ENCODE peak calls at places on chromosomes 16 and 17, in six cellular contexts. One of them, this sample, is unnamed.

GRCh38 chr17:17108681-17109049 is 66.4 kb downstream of the MPRIP start:
- DNase-seq in IMR-90: no peak
- DNase-seq in AG04449: no peak
- DNase-seq in GM23338: peak; percentile 39
- DNase-seq in cardiac fibroblast: peak; percentile 33
- DNase-seq in AG09309: no peak
- DNase-seq in this sample: no peak

GRCh38 chr16:89700649-89701424 is 668 bp downstream of the SPATA2L start:
- DNase-seq in IMR-90: peak; percentile 24
- DNase-seq in AG04449: no peak
- DNase-seq in GM23338: peak; percentile 81
- DNase-seq in cardiac fibroblast: peak; percentile 43
- DNase-seq in AG09309: no peak
- DNase-seq in this sample: peak; percentile 66

GRCh38 chr17:2025622-2026309 is 632 bp upstream of the RTN4RL1 start:
- DNase-seq in IMR-90: peak; percentile 57
- DNase-seq in AG04449: no peak
- DNase-seq in GM23338: peak; percentile 78
- DNase-seq in cardiac fibroblast: peak; percentile 68
- DNase-seq in AG09309: no peak
- DNase-seq in this sample: peak; percentile 78

GRCh38 chr17:34306466-34306865 is 12.8 kb upstream of the CCL8 start:
- DNase-seq in IMR-90: peak; percentile 87
- DNase-seq in AG04449: no peak
- DNase-seq in GM23338: peak; percentile 80
- DNase-seq in cardiac fibroblast: peak; percentile 89
- DNase-seq in AG09309: peak; percentile 59
- DNase-seq in this sample: peak; percentile 3

GRCh38 chr17:78777886-78778285 is 4.2 kb downstream of the CYTH1 start:
- DNase-seq in IMR-90: no peak
- DNase-seq in AG04449: no peak
- DNase-seq in GM23338: no peak
- DNase-seq in cardiac fibroblast: no peak
- DNase-seq in AG09309: no peak
- DNase-seq in this sample: no peak

GRCh38 chr17:40122466-40122943 is 734 bp downstream of the MSL1 start:
- DNase-seq in IMR-90: peak; percentile 47
- DNase-seq in AG04449: no peak
- DNase-seq in GM23338: peak; percentile 68
- DNase-seq in cardiac fibroblast: peak; percentile 61
- DNase-seq in AG09309: no peak
- DNase-seq in this sample: peak; percentile 30

GRCh38 chr17:869067-869466 is 86.9 kb downstream of the MRM3 start:
- DNase-seq in IMR-90: peak; percentile 68
- DNase-seq in AG04449: no peak
- DNase-seq in GM23338: no peak
- DNase-seq in cardiac fibroblast: peak; percentile 62
- DNase-seq in AG09309: peak; percentile 47
- DNase-seq in this sample: no peak

GRCh38 chr16:71626018-71626857 is at the start of gene MARVELD3:
- DNase-seq in IMR-90: no peak
- DNase-seq in AG04449: no peak
- DNase-seq in GM23338: peak; percentile 94
- DNase-seq in cardiac fibroblast: no peak
- DNase-seq in AG09309: no peak
- DNase-seq in this sample: peak; percentile 76

GRCh38 chr16:27973678-27974077 is 89.8 kb downstream of the GSG1L start:
- DNase-seq in IMR-90: no peak
- DNase-seq in AG04449: no peak
- DNase-seq in GM23338: peak; percentile 22
- DNase-seq in cardiac fibroblast: no peak
- DNase-seq in AG09309: no peak
- DNase-seq in this sample: no peak

GRCh38 chr16:12147681-12148479 is 171.3 kb downstream of the SNX29 start:
- DNase-seq in IMR-90: no peak
- DNase-seq in AG04449: no peak
- DNase-seq in GM23338: peak; percentile 82
- DNase-seq in cardiac fibroblast: no peak
- DNase-seq in AG09309: no peak
- DNase-seq in this sample: no peak

GRCh38 chr17:77363821-77364361 is 223.1 kb downstream of the SEC14L1 start:
- DNase-seq in IMR-90: peak; percentile 58
- DNase-seq in AG04449: no peak
- DNase-seq in GM23338: no peak
- DNase-seq in cardiac fibroblast: peak; percentile 50
- DNase-seq in AG09309: no peak
- DNase-seq in this sample: peak; percentile 49

GRCh38 chr16:74601131-74601871 is 5.6 kb downstream of the GLG1 start:
- DNase-seq in IMR-90: no peak
- DNase-seq in AG04449: no peak
- DNase-seq in GM23338: no peak
- DNase-seq in cardiac fibroblast: no peak
- DNase-seq in AG09309: no peak
- DNase-seq in this sample: no peak

GRCh38 chr17:47120521-47121095 is 68.5 kb downstream of the CDC27 start:
- DNase-seq in IMR-90: peak; percentile 77
- DNase-seq in AG04449: no peak
- DNase-seq in GM23338: no peak
- DNase-seq in cardiac fibroblast: no peak
- DNase-seq in AG09309: peak; percentile 41
- DNase-seq in this sample: no peak

GRCh38 chr17:76270770-76271668 is 5.9 kb downstream of the UBALD2 start:
- DNase-seq in IMR-90: no peak
- DNase-seq in AG04449: no peak
- DNase-seq in GM23338: no peak
- DNase-seq in cardiac fibroblast: no peak
- DNase-seq in AG09309: no peak
- DNase-seq in this sample: no peak

GRCh38 chr17:69082696-69083095 is 22.0 kb upstream of the ABCA9 start:
- DNase-seq in IMR-90: no peak
- DNase-seq in AG04449: no peak
- DNase-seq in GM23338: no peak
- DNase-seq in cardiac fibroblast: no peak
- DNase-seq in AG09309: no peak
- DNase-seq in this sample: no peak

GRCh38 chr16:30356401-30357084 is 1.4 kb upstream of the CD2BP2 start:
- DNase-seq in IMR-90: no peak
- DNase-seq in AG04449: no peak
- DNase-seq in GM23338: no peak
- DNase-seq in cardiac fibroblast: no peak
- DNase-seq in AG09309: no peak
- DNase-seq in this sample: no peak

GRCh38 chr16:11322823-11323222 is 22.4 kb upstream of the RMI2 start:
- DNase-seq in IMR-90: no peak
- DNase-seq in AG04449: no peak
- DNase-seq in GM23338: no peak
- DNase-seq in cardiac fibroblast: no peak
- DNase-seq in AG09309: no peak
- DNase-seq in this sample: no peak

GRCh38 chr17:4344926-4345325 is 21.5 kb downstream of the UBE2G1 start:
- DNase-seq in IMR-90: no peak
- DNase-seq in AG04449: no peak
- DNase-seq in GM23338: no peak
- DNase-seq in cardiac fibroblast: no peak
- DNase-seq in AG09309: no peak
- DNase-seq in this sample: no peak

GRCh38 chr16:19654147-19654546 is 63.9 kb downstream of the KNOP1 start:
- DNase-seq in IMR-90: no peak
- DNase-seq in AG04449: no peak
- DNase-seq in GM23338: no peak
- DNase-seq in cardiac fibroblast: no peak
- DNase-seq in AG09309: no peak
- DNase-seq in this sample: no peak

GRCh38 chr16:2267913-2268666 is at the start of gene RNPS1:
- DNase-seq in IMR-90: peak; percentile 94
- DNase-seq in AG04449: peak; percentile 56
- DNase-seq in GM23338: peak; percentile 94
- DNase-seq in cardiac fibroblast: peak; percentile 96
- DNase-seq in AG09309: peak; percentile 63
- DNase-seq in this sample: peak; percentile 95

DNA sequence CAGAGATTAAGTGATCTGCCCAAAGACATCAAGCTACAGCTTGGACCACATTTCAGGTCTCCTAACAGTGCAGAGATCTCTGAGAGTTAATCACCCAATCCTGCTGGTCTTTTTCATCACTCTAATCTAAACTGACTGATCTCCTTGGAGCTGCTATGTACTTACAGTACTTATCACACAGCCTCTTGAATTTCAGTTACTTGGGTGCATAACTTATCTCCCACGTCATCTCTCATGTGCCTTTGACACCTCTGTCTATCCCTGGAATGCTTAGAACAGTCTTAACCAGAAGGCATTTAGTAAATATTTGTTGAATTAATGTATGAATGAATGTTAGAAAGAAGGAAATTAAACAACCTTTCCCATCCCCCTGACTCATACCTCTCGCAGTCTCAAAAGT is 139.1 kb downstream of the SNX11 start:
- DNase-seq in IMR-90: peak; percentile 34
- DNase-seq in AG04449: no peak
- DNase-seq in GM23338: no peak
- DNase-seq in cardiac fibroblast: peak; percentile 12
- DNase-seq in AG09309: no peak
- DNase-seq in this sample: no peak
- TF ChIP-seq CTCF in IMR-90: no peak
- TF ChIP-seq CTCF in AG04449: no peak
- TF ChIP-seq CTCF in GM23338: no peak
- TF ChIP-seq CTCF in cardiac fibroblast: no peak
- TF ChIP-seq CTCF in AG09309: no peak
- TF ChIP-seq CTCF in this sample: no peak

DNA sequence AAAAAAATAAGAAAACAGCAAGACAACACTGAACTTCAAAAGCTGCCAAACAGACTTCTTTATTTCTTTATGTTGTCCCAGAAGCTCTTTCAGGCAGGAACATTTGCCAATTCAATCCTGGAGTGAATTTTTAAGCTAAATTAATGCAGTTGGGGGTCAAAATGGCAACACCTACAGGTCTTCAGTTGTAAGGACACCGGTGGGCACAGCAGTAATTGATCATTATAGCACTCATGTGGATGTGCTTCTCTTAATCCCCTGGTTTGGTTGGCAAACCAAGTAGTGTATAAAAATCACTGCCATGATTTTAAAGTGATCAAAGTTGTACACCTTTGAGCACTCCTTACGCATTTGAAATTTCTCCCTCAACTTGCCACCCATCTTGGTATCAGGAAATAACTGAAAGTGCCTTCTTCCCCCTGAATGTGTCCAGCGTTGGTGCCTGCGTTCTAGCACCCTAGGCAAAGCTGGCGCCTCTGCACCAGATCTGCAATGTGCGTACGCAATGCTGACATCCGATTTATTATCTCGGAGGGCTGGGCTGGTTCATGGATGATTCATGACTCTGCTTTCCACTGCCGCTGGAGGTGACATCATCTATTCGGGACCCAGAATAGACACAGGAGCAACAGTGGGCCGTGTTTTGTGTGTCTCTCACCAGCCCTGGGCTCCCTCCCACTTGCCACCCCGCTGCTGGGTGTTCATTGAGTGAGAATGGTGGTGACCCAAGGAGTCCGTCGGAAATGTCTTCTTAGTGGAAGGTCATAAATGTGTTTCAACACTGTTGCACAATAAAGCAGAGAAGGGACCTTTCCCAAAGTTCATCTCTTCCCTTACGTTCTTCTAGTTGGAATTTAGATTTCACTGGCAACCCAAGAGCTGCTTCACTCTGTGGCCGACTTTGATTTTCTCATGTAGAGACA is 203.4 kb downstream of the CCDC182 start:
- DNase-seq in IMR-90: peak; percentile 50
- DNase-seq in AG04449: no peak
- DNase-seq in GM23338: no peak
- DNase-seq in cardiac fibroblast: peak; percentile 91
- DNase-seq in AG09309: no peak
- DNase-seq in this sample: peak; percentile 74
- TF ChIP-seq CTCF in IMR-90: no peak
- TF ChIP-seq CTCF in AG04449: no peak
- TF ChIP-seq CTCF in GM23338: no peak
- TF ChIP-seq CTCF in cardiac fibroblast: no peak
- TF ChIP-seq CTCF in AG09309: no peak
- TF ChIP-seq CTCF in this sample: no peak

DNA sequence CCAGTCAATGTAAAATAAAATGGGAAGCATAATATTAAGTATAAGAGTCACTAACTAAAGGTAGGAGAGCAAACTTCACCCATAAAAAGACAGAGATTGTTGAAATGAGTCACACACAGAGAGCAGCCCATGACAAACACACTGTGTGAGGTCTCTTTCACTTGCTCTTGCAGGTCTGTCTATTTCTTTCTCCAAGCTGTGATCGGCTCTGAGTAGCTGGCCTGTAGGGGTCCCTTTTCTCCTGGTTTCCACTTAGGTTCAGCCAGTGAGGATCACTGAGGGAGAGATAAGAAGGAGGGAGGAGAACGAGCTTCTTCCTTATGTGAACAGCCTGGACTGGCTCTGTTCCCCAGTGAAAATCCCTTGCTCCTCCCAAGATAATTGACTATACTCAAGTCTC is 133.7 kb upstream of the HS3ST3A1 start:
- DNase-seq in IMR-90: peak; percentile 5
- DNase-seq in AG04449: no peak
- DNase-seq in GM23338: peak; percentile 61
- DNase-seq in cardiac fibroblast: no peak
- DNase-seq in AG09309: no peak
- DNase-seq in this sample: no peak
- TF ChIP-seq CTCF in IMR-90: no peak
- TF ChIP-seq CTCF in AG04449: no peak
- TF ChIP-seq CTCF in GM23338: peak; percentile 51
- TF ChIP-seq CTCF in cardiac fibroblast: no peak
- TF ChIP-seq CTCF in AG09309: peak; percentile 17
- TF ChIP-seq CTCF in this sample: no peak

GRCh38 chr16:67931712-67932461 is at the start of gene CTRL:
- DNase-seq in IMR-90: no peak
- DNase-seq in AG04449: no peak
- DNase-seq in GM23338: peak; percentile 65
- DNase-seq in cardiac fibroblast: no peak
- DNase-seq in AG09309: no peak
- DNase-seq in this sample: no peak
- TF ChIP-seq CTCF in IMR-90: no peak
- TF ChIP-seq CTCF in AG04449: peak; percentile 16
- TF ChIP-seq CTCF in GM23338: peak; percentile 25
- TF ChIP-seq CTCF in cardiac fibroblast: peak; percentile 27
- TF ChIP-seq CTCF in AG09309: peak; percentile 12
- TF ChIP-seq CTCF in this sample: no peak